ENCODE peak calls at places on chromosomes 11 and 22, in seven cellular contexts. One of them, this sample, is unnamed.

GRCh38 chr11:118339281-118340045 is 3.0 kb downstream of the CD3D start:
- DNase-seq in ovary: no peak
- DNase-seq in AG10803: no peak
- DNase-seq in BJ: no peak
- DNase-seq in endodermal cell: no peak
- DNase-seq in left ventricle myocardium inferior: no peak
- DNase-seq in choroid plexus epithelial cell: no peak
- DNase-seq in this sample: no peak

GRCh38 chr11:69899957-69900821 is 81.0 kb upstream of the FGF3 start:
- DNase-seq in AG10803: no peak
- DNase-seq in endodermal cell: no peak
- DNase-seq in BJ: no peak
- DNase-seq in left ventricle myocardium inferior: no peak
- DNase-seq in choroid plexus epithelial cell: peak
- DNase-seq in ovary: no peak
- DNase-seq in this sample: peak

GRCh38 chr11:8094656-8095055 is 13.6 kb downstream of the TUB start:
- DNase-seq in AG10803: no peak
- DNase-seq in left ventricle myocardium inferior: no peak
- DNase-seq in BJ: no peak
- DNase-seq in endodermal cell: peak
- DNase-seq in choroid plexus epithelial cell: no peak
- DNase-seq in ovary: no peak
- DNase-seq in this sample: no peak

GRCh38 chr22:41447435-41448188 is 1.0 kb upstream of the TOB2 start:
- DNase-seq in ovary: peak
- DNase-seq in left ventricle myocardium inferior: peak
- DNase-seq in BJ: no peak
- DNase-seq in choroid plexus epithelial cell: peak
- DNase-seq in AG10803: peak
- DNase-seq in endodermal cell: peak
- DNase-seq in this sample: peak

GRCh38 chr11:86395061-86395551 is 20.4 kb downstream of the CCDC81 start:
- DNase-seq in left ventricle myocardium inferior: no peak
- DNase-seq in AG10803: peak
- DNase-seq in endodermal cell: peak
- DNase-seq in choroid plexus epithelial cell: peak
- DNase-seq in ovary: peak
- DNase-seq in BJ: no peak
- DNase-seq in this sample: peak

GRCh38 chr22:24801906-24802504 is 4.0 kb upstream of the SGSM1 start:
- DNase-seq in AG10803: no peak
- DNase-seq in BJ: no peak
- DNase-seq in left ventricle myocardium inferior: no peak
- DNase-seq in ovary: no peak
- DNase-seq in endodermal cell: no peak
- DNase-seq in choroid plexus epithelial cell: no peak
- DNase-seq in this sample: no peak

GRCh38 chr11:129418039-129418438 is 42.4 kb downstream of the BARX2 start:
- DNase-seq in endodermal cell: no peak
- DNase-seq in ovary: no peak
- DNase-seq in left ventricle myocardium inferior: no peak
- DNase-seq in BJ: no peak
- DNase-seq in AG10803: no peak
- DNase-seq in choroid plexus epithelial cell: no peak
- DNase-seq in this sample: no peak

GRCh38 chr22:44603774-44604173 is 98.2 kb upstream of the PRR5 start:
- DNase-seq in BJ: no peak
- DNase-seq in endodermal cell: no peak
- DNase-seq in choroid plexus epithelial cell: peak
- DNase-seq in AG10803: no peak
- DNase-seq in ovary: no peak
- DNase-seq in left ventricle myocardium inferior: no peak
- DNase-seq in this sample: no peak

GRCh38 chr22:35103756-35104155 is 37.8 kb downstream of the ISX start:
- DNase-seq in choroid plexus epithelial cell: no peak
- DNase-seq in ovary: no peak
- DNase-seq in AG10803: no peak
- DNase-seq in left ventricle myocardium inferior: no peak
- DNase-seq in BJ: no peak
- DNase-seq in endodermal cell: peak
- DNase-seq in this sample: no peak

GRCh38 chr22:32237021-32237420 is 18.1 kb downstream of the SLC5A4 start:
- DNase-seq in ovary: no peak
- DNase-seq in AG10803: no peak
- DNase-seq in choroid plexus epithelial cell: no peak
- DNase-seq in BJ: no peak
- DNase-seq in endodermal cell: no peak
- DNase-seq in left ventricle myocardium inferior: no peak
- DNase-seq in this sample: no peak

GRCh38 chr11:33448461-33449130 is 191.4 kb downstream of the HIPK3 start:
- DNase-seq in ovary: no peak
- DNase-seq in AG10803: peak
- DNase-seq in left ventricle myocardium inferior: no peak
- DNase-seq in endodermal cell: no peak
- DNase-seq in choroid plexus epithelial cell: no peak
- DNase-seq in BJ: no peak
- DNase-seq in this sample: no peak

GRCh38 chr11:68002943-68003845 is 703 bp downstream of the UNC93B1 start:
- DNase-seq in choroid plexus epithelial cell: no peak
- DNase-seq in BJ: no peak
- DNase-seq in ovary: peak
- DNase-seq in left ventricle myocardium inferior: no peak
- DNase-seq in AG10803: no peak
- DNase-seq in endodermal cell: peak
- DNase-seq in this sample: no peak

GRCh38 chr22:31627223-31627731 is 34.7 kb downstream of the PISD start:
- DNase-seq in left ventricle myocardium inferior: no peak
- DNase-seq in ovary: peak
- DNase-seq in endodermal cell: no peak
- DNase-seq in BJ: no peak
- DNase-seq in AG10803: no peak
- DNase-seq in choroid plexus epithelial cell: no peak
- DNase-seq in this sample: no peak

GRCh38 chr22:42902875-42903510 is 45.9 kb upstream of the ARFGAP3 start:
- DNase-seq in AG10803: peak
- DNase-seq in ovary: no peak
- DNase-seq in left ventricle myocardium inferior: no peak
- DNase-seq in endodermal cell: peak
- DNase-seq in choroid plexus epithelial cell: peak
- DNase-seq in BJ: peak
- DNase-seq in this sample: peak

GRCh38 chr22:50170453-50171318 is at the start of gene PANX2:
- DNase-seq in endodermal cell: peak
- DNase-seq in ovary: peak
- DNase-seq in choroid plexus epithelial cell: peak
- DNase-seq in BJ: no peak
- DNase-seq in AG10803: no peak
- DNase-seq in left ventricle myocardium inferior: no peak
- DNase-seq in this sample: no peak

GRCh38 chr11:72423840-72424239 is 10.5 kb downstream of the CLPB start:
- DNase-seq in choroid plexus epithelial cell: no peak
- DNase-seq in endodermal cell: no peak
- DNase-seq in AG10803: no peak
- DNase-seq in BJ: no peak
- DNase-seq in ovary: no peak
- DNase-seq in left ventricle myocardium inferior: no peak
- DNase-seq in this sample: no peak

GRCh38 chr11:60170566-60170965 is 12.3 kb downstream of the MS4A6A start:
- DNase-seq in left ventricle myocardium inferior: no peak
- DNase-seq in BJ: no peak
- DNase-seq in AG10803: no peak
- DNase-seq in choroid plexus epithelial cell: no peak
- DNase-seq in endodermal cell: no peak
- DNase-seq in ovary: no peak
- DNase-seq in this sample: no peak

GRCh38 chr22:23023294-23023693 is 47.0 kb upstream of the GNAZ start:
- DNase-seq in BJ: no peak
- DNase-seq in ovary: no peak
- DNase-seq in left ventricle myocardium inferior: no peak
- DNase-seq in choroid plexus epithelial cell: no peak
- DNase-seq in AG10803: no peak
- DNase-seq in endodermal cell: peak
- DNase-seq in this sample: no peak

DNA sequence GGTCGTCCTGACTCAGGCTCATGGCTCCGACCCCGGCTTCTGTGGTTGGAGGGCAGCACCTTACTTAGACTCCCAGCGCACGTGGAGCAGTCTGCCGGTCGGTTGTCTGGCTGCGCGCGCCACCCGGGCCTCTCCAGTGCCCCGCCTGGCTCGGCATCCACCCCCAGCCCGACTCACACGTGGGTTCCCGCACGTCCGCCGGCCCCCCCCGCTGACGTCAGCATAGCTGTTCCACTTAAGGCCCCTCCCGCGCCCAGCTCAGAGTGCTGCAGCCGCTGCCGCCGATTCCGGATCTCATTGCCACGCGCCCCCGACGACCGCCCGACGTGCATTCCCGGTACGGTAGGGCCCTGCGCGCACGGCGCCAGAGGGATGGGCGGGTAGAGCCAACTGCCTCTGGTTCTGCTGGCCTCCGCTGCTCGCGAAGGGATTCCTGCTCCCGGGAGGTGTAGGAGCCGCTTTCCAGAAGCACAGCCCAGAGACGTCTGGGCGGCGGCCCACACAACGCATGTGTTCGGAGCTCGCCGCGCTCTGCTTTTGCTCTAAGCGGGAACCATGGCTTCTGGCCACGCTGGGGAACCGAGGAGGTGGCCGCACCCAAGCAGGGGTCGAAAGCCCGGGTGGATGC is at the start of gene LDHA:
- DNase-seq in left ventricle myocardium inferior: peak
- DNase-seq in BJ: peak
- DNase-seq in AG10803: peak
- DNase-seq in ovary: peak
- DNase-seq in choroid plexus epithelial cell: peak
- DNase-seq in endodermal cell: peak
- DNase-seq in this sample: peak
- H3K4me3 ChIP-seq in left ventricle myocardium inferior: peak
- H3K4me3 ChIP-seq in BJ: peak
- H3K4me3 ChIP-seq in AG10803: peak
- H3K4me3 ChIP-seq in ovary: peak
- H3K4me3 ChIP-seq in choroid plexus epithelial cell: peak
- H3K4me3 ChIP-seq in endodermal cell: peak
- H3K4me3 ChIP-seq in this sample: peak

DNA sequence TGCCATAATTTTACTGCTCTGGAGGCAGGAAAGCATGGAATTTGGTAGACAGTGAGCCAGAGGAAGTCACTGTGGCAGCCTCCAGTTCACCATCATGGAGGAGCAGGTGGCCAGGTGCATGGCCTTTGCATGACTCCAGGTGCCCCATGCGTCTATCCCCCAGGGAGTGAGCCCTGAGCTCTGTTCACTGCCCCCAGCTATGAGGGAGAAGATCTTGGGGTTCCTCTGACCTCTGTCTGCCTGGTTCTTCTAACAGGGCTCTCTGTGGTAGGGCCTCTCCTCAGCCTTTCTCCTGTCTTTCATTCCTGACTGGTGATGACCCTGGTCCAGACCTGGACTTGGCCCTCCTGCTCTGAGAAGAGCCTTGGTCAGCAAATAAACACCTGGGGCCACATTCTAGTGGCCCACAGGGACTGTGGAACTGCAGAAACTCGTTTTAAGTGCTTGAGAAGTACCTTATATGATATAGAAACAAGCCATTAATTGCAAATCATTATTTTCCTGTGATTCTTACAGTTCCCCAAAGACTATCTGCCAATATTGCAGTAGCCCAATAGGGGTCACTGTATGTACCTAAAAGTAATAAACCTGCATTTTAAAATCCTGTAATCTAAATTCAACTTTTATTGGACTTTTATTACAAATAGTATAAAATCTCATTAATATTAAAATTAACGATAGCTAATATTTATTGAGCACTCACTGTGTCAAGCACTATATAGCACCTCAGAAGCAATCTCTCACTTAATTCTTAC is 120.0 kb upstream of the SYT13 start:
- DNase-seq in AG10803: no peak
- DNase-seq in endodermal cell: no peak
- DNase-seq in BJ: no peak
- DNase-seq in choroid plexus epithelial cell: peak
- DNase-seq in left ventricle myocardium inferior: no peak
- DNase-seq in ovary: no peak
- DNase-seq in this sample: no peak
- TF ChIP-seq CTCF in AG10803: peak
- TF ChIP-seq CTCF in endodermal cell: peak
- TF ChIP-seq CTCF in BJ: peak
- TF ChIP-seq CTCF in choroid plexus epithelial cell: peak
- TF ChIP-seq CTCF in left ventricle myocardium inferior: peak
- TF ChIP-seq CTCF in ovary: no peak
- TF ChIP-seq CTCF in this sample: peak

GRCh38 chr22:37672920-37673453 is 2.4 kb upstream of the LGALS1 start:
- DNase-seq in choroid plexus epithelial cell: no peak
- DNase-seq in AG10803: no peak
- DNase-seq in endodermal cell: no peak
- DNase-seq in BJ: no peak
- DNase-seq in ovary: no peak
- DNase-seq in left ventricle myocardium inferior: no peak
- DNase-seq in this sample: no peak

GRCh38 chr22:37676691-37677627 is 1.5 kb downstream of the LGALS1 start:
- DNase-seq in BJ: peak
- DNase-seq in choroid plexus epithelial cell: peak
- DNase-seq in left ventricle myocardium inferior: peak
- DNase-seq in AG10803: peak
- DNase-seq in ovary: peak
- DNase-seq in endodermal cell: peak
- DNase-seq in this sample: peak

GRCh38 chr22:37675930-37676571 is 615 bp downstream of the LGALS1 start:
- DNase-seq in endodermal cell: no peak
- DNase-seq in AG10803: peak
- DNase-seq in choroid plexus epithelial cell: peak
- DNase-seq in left ventricle myocardium inferior: peak
- DNase-seq in ovary: peak
- DNase-seq in BJ: no peak
- DNase-seq in this sample: no peak

GRCh38 chr22:37674248-37674647 is 1.2 kb upstream of the LGALS1 start:
- DNase-seq in AG10803: no peak
- DNase-seq in BJ: no peak
- DNase-seq in left ventricle myocardium inferior: no peak
- DNase-seq in ovary: no peak
- DNase-seq in choroid plexus epithelial cell: no peak
- DNase-seq in endodermal cell: no peak
- DNase-seq in this sample: no peak

GRCh38 chr22:37674951-37675929 is at the start of gene LGALS1:
- DNase-seq in endodermal cell: peak
- DNase-seq in choroid plexus epithelial cell: peak
- DNase-seq in left ventricle myocardium inferior: peak
- DNase-seq in ovary: peak
- DNase-seq in AG10803: peak
- DNase-seq in BJ: peak
- DNase-seq in this sample: peak
- H3K4me3 ChIP-seq in endodermal cell: peak
- H3K4me3 ChIP-seq in choroid plexus epithelial cell: peak
- H3K4me3 ChIP-seq in left ventricle myocardium inferior: peak
- H3K4me3 ChIP-seq in ovary: peak
- H3K4me3 ChIP-seq in AG10803: peak
- H3K4me3 ChIP-seq in BJ: peak
- H3K4me3 ChIP-seq in this sample: peak

DNA sequence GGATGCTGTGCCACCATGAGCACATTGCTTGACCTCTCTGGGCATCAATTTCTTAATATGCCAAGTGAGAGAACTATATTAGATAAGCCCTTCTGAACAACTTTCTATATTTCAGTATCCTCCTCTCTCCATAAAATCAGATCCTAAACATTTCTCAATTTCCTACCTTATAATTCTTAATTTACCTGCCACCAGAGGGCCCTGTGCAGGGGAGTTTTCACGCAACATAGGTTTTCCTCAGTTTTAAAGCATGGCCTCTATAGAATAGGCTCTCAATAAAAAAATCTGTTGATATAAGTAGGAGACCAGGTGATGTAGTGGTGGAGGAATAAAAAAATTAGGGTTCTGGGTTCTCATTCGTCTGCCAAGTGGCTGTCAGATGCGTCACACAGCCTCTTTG is 83.7 kb upstream of the DBX1 start:
- DNase-seq in endodermal cell: no peak
- DNase-seq in AG10803: no peak
- DNase-seq in BJ: no peak
- DNase-seq in ovary: no peak
- DNase-seq in choroid plexus epithelial cell: peak
- DNase-seq in left ventricle myocardium inferior: no peak
- DNase-seq in this sample: no peak
- TF ChIP-seq CTCF in endodermal cell: peak
- TF ChIP-seq CTCF in AG10803: peak
- TF ChIP-seq CTCF in BJ: peak
- TF ChIP-seq CTCF in ovary: no peak
- TF ChIP-seq CTCF in choroid plexus epithelial cell: peak
- TF ChIP-seq CTCF in left ventricle myocardium inferior: no peak
- TF ChIP-seq CTCF in this sample: peak